ENCODE peak calls at places on chromosome 14, in eight cellular contexts. W is DMS153; N is fibroblast of the conjunctiva; H is psoas muscle; L is A549; X is HT-29; S is MV-4-11; U is naive thymus-derived CD4-positive, alpha-beta T cell. G is an unnamed sample.
A peak's percentile ranks its signal among the peaks of the same experiment; 100 is the strongest.

GRCh38 chr14:24147761-24148428 is 597 bp downstream of the RNF31 start:
- DNase-seq in N (no peak), U (no peak), X (no peak), W (no peak), S (no peak), H (no peak), L (no peak), G (no peak)

GRCh38 chr14:32728957-32729356 is 209.7 kb upstream of the NPAS3 start:
- DNase-seq in U (no peak), L (no peak), W (no peak), N (no peak), S (no peak), X (no peak), H (no peak), G (no peak)

GRCh38 chr14:95206534-95206933 is 49.2 kb upstream of the DICER1 start:
- DNase-seq in U (no peak), X (no peak), S (no peak), L (no peak), W (no peak), H (no peak), N (no peak), G (no peak)

GRCh38 chr14:66696326-66696725 is 188.4 kb downstream of the GPHN start:
- DNase-seq in U (no peak), N (no peak), H (no peak), X (no peak), W (no peak), S (no peak), L (no peak), G (no peak)

GRCh38 chr14:51939727-51940126 is 49.6 kb upstream of the RTRAF start:
- DNase-seq in U (no peak), X (no peak), N (peak; percentile 9), H (no peak), W (no peak), L (no peak), S (peak; percentile 19), G (no peak)

GRCh38 chr14:104103061-104104005 is 17.8 kb downstream of the ASPG start:
- DNase-seq in U (no peak), H (peak; percentile 49), S (no peak), W (no peak), L (no peak), X (no peak), N (no peak), G (no peak)

GRCh38 chr14:100077441-100077840 is 12.2 kb downstream of the EVL start:
- DNase-seq in N (no peak), X (no peak), H (no peak), U (no peak), S (no peak), W (no peak), L (no peak), G (no peak)

GRCh38 chr14:50666772-50667490 is 1.2 kb downstream of the SAV1 start:
- DNase-seq in U (no peak), X (peak; percentile 55), H (no peak), N (peak; percentile 50), W (no peak), L (peak; percentile 61), S (peak; percentile 49), G (no peak)

GRCh38 chr14:21868442-21869046 is 194.9 kb upstream of the OR4E1 start:
- DNase-seq in L (peak; percentile 56), N (no peak), H (no peak), W (peak; percentile 2), X (peak; percentile 69), U (peak; percentile 33), S (no peak), G (peak; percentile 17)

GRCh38 chr14:100662850-100663527 is 63.7 kb upstream of the DLK1 start:
- DNase-seq in L (peak; percentile 75), X (peak; percentile 75), U (peak; percentile 45), S (peak; percentile 36), H (peak; percentile 78), W (peak; percentile 39), N (no peak), G (no peak)

GRCh38 chr14:85528882-85529585 is 910 bp upstream of the FLRT2 start:
- DNase-seq in H (peak; percentile 30), X (no peak), U (no peak), L (peak; percentile 59), S (no peak), N (peak; percentile 72), W (no peak), G (no peak)

GRCh38 chr14:74527736-74528280 is 34.2 kb downstream of the ISCA2 start:
- DNase-seq in N (no peak), X (no peak), H (no peak), L (no peak), W (no peak), S (no peak), U (no peak), G (no peak)